ENCODE peak calls at places on chromosomes 6 and 20, in six cellular contexts. One of them, this sample, is unnamed.

GRCh38 chr20:64151634-64152530 is 12.4 kb upstream of the MYT1 start:
- DNase-seq in esophagus squamous epithelium: no peak
- DNase-seq in ascending aorta: no peak
- DNase-seq in psoas muscle: no peak
- DNase-seq in A549: no peak
- DNase-seq in dorsolateral prefrontal cortex: no peak
- DNase-seq in this sample: no peak

GRCh38 chr20:33075281-33075680 is 4.2 kb upstream of the BPIFB4 start:
- DNase-seq in psoas muscle: no peak
- DNase-seq in dorsolateral prefrontal cortex: no peak
- DNase-seq in ascending aorta: no peak
- DNase-seq in A549: no peak
- DNase-seq in esophagus squamous epithelium: no peak
- DNase-seq in this sample: no peak

GRCh38 chr6:109296305-109296915 is 85.9 kb downstream of the CD164 start:
- DNase-seq in ascending aorta: no peak
- DNase-seq in psoas muscle: no peak
- DNase-seq in A549: no peak
- DNase-seq in dorsolateral prefrontal cortex: no peak
- DNase-seq in esophagus squamous epithelium: no peak
- DNase-seq in this sample: no peak

GRCh38 chr20:19867074-19867473 is 109.0 kb downstream of the RIN2 start:
- DNase-seq in A549: no peak
- DNase-seq in esophagus squamous epithelium: no peak
- DNase-seq in ascending aorta: no peak
- DNase-seq in dorsolateral prefrontal cortex: no peak
- DNase-seq in psoas muscle: no peak
- DNase-seq in this sample: no peak

GRCh38 chr6:151962246-151962846 is 154.9 kb downstream of the ESR1 start:
- DNase-seq in psoas muscle: no peak
- DNase-seq in A549: no peak
- DNase-seq in dorsolateral prefrontal cortex: no peak
- DNase-seq in ascending aorta: no peak
- DNase-seq in esophagus squamous epithelium: no peak
- DNase-seq in this sample: no peak

GRCh38 chr6:68229566-68229965 is 405.5 kb upstream of the ADGRB3 start:
- DNase-seq in dorsolateral prefrontal cortex: no peak
- DNase-seq in ascending aorta: no peak
- DNase-seq in psoas muscle: no peak
- DNase-seq in A549: no peak
- DNase-seq in esophagus squamous epithelium: no peak
- DNase-seq in this sample: no peak

GRCh38 chr20:8764289-8764962 is 304.5 kb upstream of the PLCB4 start:
- DNase-seq in psoas muscle: no peak
- DNase-seq in esophagus squamous epithelium: no peak
- DNase-seq in A549: no peak
- DNase-seq in dorsolateral prefrontal cortex: peak; percentile 7
- DNase-seq in ascending aorta: no peak
- DNase-seq in this sample: no peak

GRCh38 chr6:127404133-127404532 is 55.1 kb downstream of the KIAA0408 start:
- DNase-seq in A549: no peak
- DNase-seq in psoas muscle: no peak
- DNase-seq in esophagus squamous epithelium: no peak
- DNase-seq in ascending aorta: no peak
- DNase-seq in dorsolateral prefrontal cortex: no peak
- DNase-seq in this sample: no peak

GRCh38 chr6:49269190-49269589 is 193.9 kb downstream of the MMUT start:
- DNase-seq in ascending aorta: no peak
- DNase-seq in esophagus squamous epithelium: no peak
- DNase-seq in dorsolateral prefrontal cortex: no peak
- DNase-seq in A549: no peak
- DNase-seq in psoas muscle: no peak
- DNase-seq in this sample: no peak

GRCh38 chr6:169109381-169109780 is 144.3 kb downstream of the THBS2 start:
- DNase-seq in ascending aorta: no peak
- DNase-seq in A549: no peak
- DNase-seq in dorsolateral prefrontal cortex: no peak
- DNase-seq in esophagus squamous epithelium: no peak
- DNase-seq in psoas muscle: no peak
- DNase-seq in this sample: no peak

GRCh38 chr6:106536863-106537262 is 92.4 kb downstream of the RTN4IP1 start:
- DNase-seq in psoas muscle: no peak
- DNase-seq in dorsolateral prefrontal cortex: no peak
- DNase-seq in A549: no peak
- DNase-seq in ascending aorta: no peak
- DNase-seq in esophagus squamous epithelium: no peak
- DNase-seq in this sample: no peak

GRCh38 chr20:17995967-17996819 is 27.4 kb downstream of the MGME1 start:
- DNase-seq in esophagus squamous epithelium: no peak
- DNase-seq in A549: peak; percentile 66
- DNase-seq in dorsolateral prefrontal cortex: peak; percentile 53
- DNase-seq in psoas muscle: no peak
- DNase-seq in ascending aorta: no peak
- DNase-seq in this sample: no peak

GRCh38 chr20:57445298-57445697 is 54.1 kb downstream of the RBM38 start:
- DNase-seq in psoas muscle: peak; percentile 91
- DNase-seq in A549: no peak
- DNase-seq in esophagus squamous epithelium: no peak
- DNase-seq in dorsolateral prefrontal cortex: no peak
- DNase-seq in ascending aorta: peak; percentile 95
- DNase-seq in this sample: peak; percentile 51
- H3K27ac ChIP-seq in psoas muscle: peak overlapping the region; percentile 98
- H3K27ac ChIP-seq in A549: no peak overlapping the region
- H3K27ac ChIP-seq in esophagus squamous epithelium: peak overlapping the region; percentile 86
- H3K27ac ChIP-seq in dorsolateral prefrontal cortex: no peak overlapping the region
- H3K27ac ChIP-seq in ascending aorta: peak overlapping the region; percentile 62
- H3K27ac ChIP-seq in this sample: peak overlapping the region; percentile 67

GRCh38 chr6:34226066-34226465 is 10.6 kb upstream of the HMGA1 start:
- DNase-seq in dorsolateral prefrontal cortex: no peak
- DNase-seq in psoas muscle: peak; percentile 30
- DNase-seq in ascending aorta: no peak
- DNase-seq in A549: no peak
- DNase-seq in esophagus squamous epithelium: no peak
- DNase-seq in this sample: no peak

GRCh38 chr6:34223964-34224940 is 12.4 kb upstream of the HMGA1 start:
- DNase-seq in ascending aorta: peak; percentile 96
- DNase-seq in esophagus squamous epithelium: peak; percentile 74
- DNase-seq in psoas muscle: peak; percentile 96
- DNase-seq in dorsolateral prefrontal cortex: peak; percentile 88
- DNase-seq in A549: peak; percentile 85
- DNase-seq in this sample: peak; percentile 92

GRCh38 chr6:34226731-34227586 is 9.7 kb upstream of the HMGA1 start:
- DNase-seq in esophagus squamous epithelium: no peak
- DNase-seq in ascending aorta: no peak
- DNase-seq in psoas muscle: peak; percentile 36
- DNase-seq in A549: no peak
- DNase-seq in dorsolateral prefrontal cortex: peak; percentile 66
- DNase-seq in this sample: no peak

GRCh38 chr6:34225551-34225950 is 11.1 kb upstream of the HMGA1 start:
- DNase-seq in psoas muscle: peak; percentile 15
- DNase-seq in dorsolateral prefrontal cortex: no peak
- DNase-seq in A549: no peak
- DNase-seq in ascending aorta: no peak
- DNase-seq in esophagus squamous epithelium: no peak
- DNase-seq in this sample: no peak

DNA sequence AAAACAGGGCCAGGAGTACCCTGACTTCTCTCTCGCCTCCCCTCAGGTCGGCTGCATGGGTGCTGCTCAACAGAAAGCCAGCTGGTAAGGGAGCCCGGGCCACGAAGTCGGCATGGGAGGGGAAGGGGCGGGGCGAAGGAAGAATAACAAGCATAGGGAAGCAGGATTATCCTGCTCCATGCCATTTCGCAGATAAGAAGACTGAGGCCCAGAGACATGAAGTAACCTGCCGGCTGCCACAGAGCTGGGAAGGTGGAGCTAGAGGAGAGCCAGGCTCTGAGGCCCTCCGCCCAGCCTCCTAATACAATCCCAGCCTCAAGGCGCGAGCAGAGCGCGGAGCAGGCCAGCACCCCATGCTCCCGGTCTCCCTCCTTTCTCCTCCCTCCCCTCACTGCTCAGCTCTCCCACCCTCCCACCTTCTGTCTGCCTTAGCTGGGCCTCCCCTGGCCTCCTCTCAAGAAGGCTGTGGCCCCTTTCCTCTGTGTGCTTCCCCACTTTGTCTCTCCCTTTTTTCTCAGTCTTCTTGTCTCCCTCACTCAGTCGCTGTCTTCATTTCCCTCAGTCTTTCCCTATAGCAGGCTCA is 13.2 kb upstream of the HMGA1 start:
- DNase-seq in dorsolateral prefrontal cortex: peak; percentile 21
- DNase-seq in psoas muscle: peak; percentile 61
- DNase-seq in esophagus squamous epithelium: no peak
- DNase-seq in ascending aorta: no peak
- DNase-seq in A549: no peak
- DNase-seq in this sample: no peak
- H3K27ac ChIP-seq in dorsolateral prefrontal cortex: peak overlapping the region; percentile 85
- H3K27ac ChIP-seq in psoas muscle: peak overlapping the region; percentile 96
- H3K27ac ChIP-seq in esophagus squamous epithelium: peak overlapping the region; percentile 95
- H3K27ac ChIP-seq in ascending aorta: peak overlapping the region; percentile 79
- H3K27ac ChIP-seq in A549: peak overlapping the region; percentile 98
- H3K27ac ChIP-seq in this sample: peak overlapping the region; percentile 93

DNA sequence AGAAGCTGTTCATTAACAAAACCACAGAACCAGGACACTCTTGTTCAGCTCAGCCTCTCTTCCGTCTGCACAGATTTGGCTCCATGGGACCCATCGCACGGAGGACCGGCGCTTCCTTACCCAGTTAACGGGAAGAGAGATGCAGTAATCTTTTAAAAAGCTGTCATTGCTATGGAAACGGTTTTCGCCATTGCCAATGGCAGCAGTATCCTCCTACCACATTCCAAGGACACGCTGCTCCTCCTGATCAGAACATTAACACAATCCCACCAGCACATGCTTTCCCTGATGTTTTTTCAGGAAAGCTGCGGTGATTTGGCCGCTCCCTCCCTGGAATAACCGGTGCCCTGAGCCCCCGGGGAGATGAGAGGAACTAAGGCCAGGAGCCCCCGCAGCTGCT is 2.8 kb downstream of the BNIP5 start:
- DNase-seq in A549: no peak
- DNase-seq in esophagus squamous epithelium: no peak
- DNase-seq in ascending aorta: no peak
- DNase-seq in psoas muscle: no peak
- DNase-seq in dorsolateral prefrontal cortex: no peak
- DNase-seq in this sample: no peak
- H3K27ac ChIP-seq in A549: no peak overlapping the region
- H3K27ac ChIP-seq in esophagus squamous epithelium: peak overlapping the region; percentile 34
- H3K27ac ChIP-seq in ascending aorta: no peak overlapping the region
- H3K27ac ChIP-seq in psoas muscle: no peak overlapping the region
- H3K27ac ChIP-seq in dorsolateral prefrontal cortex: peak overlapping the region; percentile 84
- H3K27ac ChIP-seq in this sample: no peak overlapping the region

GRCh38 chr6:52504778-52505127 is 72.1 kb downstream of the TRAM2 start:
- DNase-seq in ascending aorta: no peak
- DNase-seq in A549: no peak
- DNase-seq in dorsolateral prefrontal cortex: no peak
- DNase-seq in esophagus squamous epithelium: no peak
- DNase-seq in psoas muscle: no peak
- DNase-seq in this sample: no peak
- H3K27ac ChIP-seq in ascending aorta: peak overlapping the region; percentile 82
- H3K27ac ChIP-seq in A549: peak overlapping the region; percentile 97
- H3K27ac ChIP-seq in dorsolateral prefrontal cortex: no peak overlapping the region
- H3K27ac ChIP-seq in esophagus squamous epithelium: peak overlapping the region; percentile 76
- H3K27ac ChIP-seq in psoas muscle: peak overlapping the region; percentile 81
- H3K27ac ChIP-seq in this sample: peak overlapping the region; percentile 87

DNA sequence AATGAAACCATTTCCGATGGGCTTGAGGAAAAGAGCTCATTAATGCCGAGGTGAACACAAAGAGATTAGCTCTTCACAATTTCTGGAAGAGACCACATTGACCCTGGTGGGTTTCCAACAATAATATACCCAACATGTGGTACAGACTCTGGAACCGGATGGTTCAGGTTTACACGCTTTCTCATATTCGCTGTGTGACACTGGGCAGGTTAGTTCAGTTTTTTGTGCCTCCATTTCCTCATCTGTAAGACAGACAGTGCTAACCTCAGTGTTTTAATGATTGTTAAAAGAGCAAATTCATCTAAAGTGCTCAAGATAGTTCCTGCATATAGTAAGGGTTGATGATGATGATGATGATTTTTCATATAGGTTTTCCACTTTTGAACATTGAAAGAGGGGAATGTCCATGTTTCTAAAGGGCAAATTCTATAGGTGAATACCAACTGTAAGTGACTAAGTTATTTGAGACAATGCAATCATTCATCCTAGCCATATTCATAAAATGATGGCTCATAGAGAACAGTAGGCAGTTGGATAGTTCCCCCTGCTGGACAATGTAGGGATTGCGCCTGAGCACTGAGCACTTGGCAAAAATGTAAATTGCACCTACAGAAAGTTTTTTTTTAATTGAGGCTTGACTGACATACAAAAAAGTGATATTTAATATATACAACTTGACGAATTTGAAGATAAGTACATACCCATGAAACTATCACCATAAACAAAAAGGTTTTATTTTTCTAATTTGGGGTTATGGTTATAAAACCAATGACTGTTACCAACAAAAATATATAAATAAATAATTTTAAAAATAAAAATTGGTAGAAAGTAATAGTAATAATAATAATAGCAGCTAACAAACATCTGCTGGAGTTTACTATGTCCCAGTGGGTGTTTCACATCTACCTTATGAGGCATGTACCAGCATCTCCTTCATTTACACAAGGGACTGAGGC is 2.1 kb upstream of the PERP start:
- DNase-seq in ascending aorta: peak; percentile 85
- DNase-seq in A549: peak; percentile 40
- DNase-seq in esophagus squamous epithelium: no peak
- DNase-seq in psoas muscle: peak; percentile 57
- DNase-seq in dorsolateral prefrontal cortex: peak; percentile 72
- DNase-seq in this sample: peak; percentile 51
- H3K27ac ChIP-seq in ascending aorta: peak overlapping the region; percentile 34
- H3K27ac ChIP-seq in A549: no peak overlapping the region
- H3K27ac ChIP-seq in esophagus squamous epithelium: peak overlapping the region; percentile 98
- H3K27ac ChIP-seq in psoas muscle: no peak overlapping the region
- H3K27ac ChIP-seq in dorsolateral prefrontal cortex: no peak overlapping the region
- H3K27ac ChIP-seq in this sample: peak overlapping the region; percentile 90

GRCh38 chr6:43809417-43810305 is 39.6 kb downstream of the VEGFA start:
- DNase-seq in esophagus squamous epithelium: no peak
- DNase-seq in ascending aorta: no peak
- DNase-seq in dorsolateral prefrontal cortex: no peak
- DNase-seq in A549: peak; percentile 28
- DNase-seq in psoas muscle: no peak
- DNase-seq in this sample: no peak
- H3K27ac ChIP-seq in esophagus squamous epithelium: no peak overlapping the region
- H3K27ac ChIP-seq in ascending aorta: no peak overlapping the region
- H3K27ac ChIP-seq in dorsolateral prefrontal cortex: no peak overlapping the region
- H3K27ac ChIP-seq in A549: peak overlapping the region; percentile 19
- H3K27ac ChIP-seq in psoas muscle: no peak overlapping the region
- H3K27ac ChIP-seq in this sample: no peak overlapping the region

GRCh38 chr6:579339-579738 is 77.6 kb downstream of the HUS1B start:
- DNase-seq in dorsolateral prefrontal cortex: no peak
- DNase-seq in psoas muscle: no peak
- DNase-seq in esophagus squamous epithelium: no peak
- DNase-seq in ascending aorta: no peak
- DNase-seq in A549: peak; percentile 10
- DNase-seq in this sample: no peak

GRCh38 chr6:582370-582769 is 74.5 kb downstream of the HUS1B start:
- DNase-seq in dorsolateral prefrontal cortex: no peak
- DNase-seq in psoas muscle: no peak
- DNase-seq in esophagus squamous epithelium: no peak
- DNase-seq in ascending aorta: no peak
- DNase-seq in A549: no peak
- DNase-seq in this sample: no peak

GRCh38 chr6:583116-583515 is 73.8 kb downstream of the HUS1B start:
- DNase-seq in dorsolateral prefrontal cortex: no peak
- DNase-seq in esophagus squamous epithelium: no peak
- DNase-seq in ascending aorta: no peak
- DNase-seq in A549: no peak
- DNase-seq in psoas muscle: no peak
- DNase-seq in this sample: no peak

GRCh38 chr6:586553-586952 is 70.3 kb downstream of the HUS1B start:
- DNase-seq in esophagus squamous epithelium: no peak
- DNase-seq in A549: no peak
- DNase-seq in dorsolateral prefrontal cortex: no peak
- DNase-seq in psoas muscle: no peak
- DNase-seq in ascending aorta: no peak
- DNase-seq in this sample: no peak

GRCh38 chr6:583639-584038 is 73.3 kb downstream of the HUS1B start:
- DNase-seq in esophagus squamous epithelium: no peak
- DNase-seq in ascending aorta: no peak
- DNase-seq in dorsolateral prefrontal cortex: peak; percentile 19
- DNase-seq in A549: no peak
- DNase-seq in psoas muscle: no peak
- DNase-seq in this sample: no peak
- H3K27ac ChIP-seq in esophagus squamous epithelium: no peak overlapping the region
- H3K27ac ChIP-seq in ascending aorta: no peak overlapping the region
- H3K27ac ChIP-seq in dorsolateral prefrontal cortex: no peak overlapping the region
- H3K27ac ChIP-seq in A549: no peak overlapping the region
- H3K27ac ChIP-seq in psoas muscle: no peak overlapping the region
- H3K27ac ChIP-seq in this sample: no peak overlapping the region

This sample was measured in left ventricle myocardium inferior.